ENCODE peak calls at places on chromosomes 1 and 21, in ten cellular contexts. One of them, this sample, is unnamed.

GRCh38 chr1:111656093-111657017 is 36.8 kb downstream of the RAP1A start:
- DNase-seq in transverse colon: peak; percentile 26
- DNase-seq in stomach: no peak
- DNase-seq in tibial nerve: no peak
- DNase-seq in body of pancreas: peak; percentile 25
- DNase-seq in K562: peak; percentile 41
- DNase-seq in adrenal gland: peak; percentile 58
- DNase-seq in heart left ventricle: no peak
- DNase-seq in endothelial cell of umbilical vein: peak; percentile 67
- DNase-seq in NB4: peak; percentile 81
- DNase-seq in this sample: peak; percentile 16

GRCh38 chr1:7150951-7151350 is 365.7 kb downstream of the CAMTA1 start:
- DNase-seq in heart left ventricle: no peak
- DNase-seq in K562: no peak
- DNase-seq in tibial nerve: no peak
- DNase-seq in stomach: no peak
- DNase-seq in adrenal gland: no peak
- DNase-seq in body of pancreas: no peak
- DNase-seq in endothelial cell of umbilical vein: no peak
- DNase-seq in NB4: no peak
- DNase-seq in transverse colon: no peak
- DNase-seq in this sample: no peak

GRCh38 chr21:17003221-17003620 is 509.6 kb upstream of the CXADR start:
- DNase-seq in transverse colon: no peak
- DNase-seq in tibial nerve: no peak
- DNase-seq in NB4: no peak
- DNase-seq in stomach: no peak
- DNase-seq in heart left ventricle: no peak
- DNase-seq in adrenal gland: no peak
- DNase-seq in body of pancreas: no peak
- DNase-seq in K562: no peak
- DNase-seq in endothelial cell of umbilical vein: no peak
- DNase-seq in this sample: no peak

GRCh38 chr1:169148472-169149252 is 42.2 kb downstream of the ATP1B1 start:
- DNase-seq in heart left ventricle: no peak
- DNase-seq in body of pancreas: peak; percentile 24
- DNase-seq in stomach: no peak
- DNase-seq in endothelial cell of umbilical vein: no peak
- DNase-seq in transverse colon: peak; percentile 23
- DNase-seq in K562: no peak
- DNase-seq in tibial nerve: no peak
- DNase-seq in NB4: no peak
- DNase-seq in adrenal gland: no peak
- DNase-seq in this sample: no peak

GRCh38 chr1:220726634-220727033 is 21.5 kb upstream of the MTARC2 start:
- DNase-seq in tibial nerve: no peak
- DNase-seq in endothelial cell of umbilical vein: no peak
- DNase-seq in NB4: no peak
- DNase-seq in body of pancreas: no peak
- DNase-seq in K562: peak; percentile 42
- DNase-seq in stomach: no peak
- DNase-seq in heart left ventricle: no peak
- DNase-seq in transverse colon: no peak
- DNase-seq in adrenal gland: no peak
- DNase-seq in this sample: no peak

GRCh38 chr1:14545422-14546025 is 53.0 kb upstream of the KAZN start:
- DNase-seq in endothelial cell of umbilical vein: no peak
- DNase-seq in NB4: no peak
- DNase-seq in body of pancreas: no peak
- DNase-seq in K562: no peak
- DNase-seq in tibial nerve: no peak
- DNase-seq in transverse colon: no peak
- DNase-seq in adrenal gland: no peak
- DNase-seq in heart left ventricle: no peak
- DNase-seq in stomach: no peak
- DNase-seq in this sample: no peak

GRCh38 chr1:210213335-210213734 is 19.3 kb upstream of the SERTAD4 start:
- DNase-seq in adrenal gland: no peak
- DNase-seq in K562: no peak
- DNase-seq in endothelial cell of umbilical vein: no peak
- DNase-seq in heart left ventricle: no peak
- DNase-seq in tibial nerve: no peak
- DNase-seq in stomach: no peak
- DNase-seq in body of pancreas: no peak
- DNase-seq in transverse colon: no peak
- DNase-seq in NB4: no peak
- DNase-seq in this sample: no peak

GRCh38 chr1:71785470-71785869 is 496.9 kb downstream of the NEGR1 start:
- DNase-seq in transverse colon: no peak
- DNase-seq in NB4: no peak
- DNase-seq in endothelial cell of umbilical vein: peak; percentile 39
- DNase-seq in heart left ventricle: no peak
- DNase-seq in adrenal gland: no peak
- DNase-seq in tibial nerve: no peak
- DNase-seq in stomach: no peak
- DNase-seq in K562: no peak
- DNase-seq in body of pancreas: peak; percentile 66
- DNase-seq in this sample: no peak

DNA sequence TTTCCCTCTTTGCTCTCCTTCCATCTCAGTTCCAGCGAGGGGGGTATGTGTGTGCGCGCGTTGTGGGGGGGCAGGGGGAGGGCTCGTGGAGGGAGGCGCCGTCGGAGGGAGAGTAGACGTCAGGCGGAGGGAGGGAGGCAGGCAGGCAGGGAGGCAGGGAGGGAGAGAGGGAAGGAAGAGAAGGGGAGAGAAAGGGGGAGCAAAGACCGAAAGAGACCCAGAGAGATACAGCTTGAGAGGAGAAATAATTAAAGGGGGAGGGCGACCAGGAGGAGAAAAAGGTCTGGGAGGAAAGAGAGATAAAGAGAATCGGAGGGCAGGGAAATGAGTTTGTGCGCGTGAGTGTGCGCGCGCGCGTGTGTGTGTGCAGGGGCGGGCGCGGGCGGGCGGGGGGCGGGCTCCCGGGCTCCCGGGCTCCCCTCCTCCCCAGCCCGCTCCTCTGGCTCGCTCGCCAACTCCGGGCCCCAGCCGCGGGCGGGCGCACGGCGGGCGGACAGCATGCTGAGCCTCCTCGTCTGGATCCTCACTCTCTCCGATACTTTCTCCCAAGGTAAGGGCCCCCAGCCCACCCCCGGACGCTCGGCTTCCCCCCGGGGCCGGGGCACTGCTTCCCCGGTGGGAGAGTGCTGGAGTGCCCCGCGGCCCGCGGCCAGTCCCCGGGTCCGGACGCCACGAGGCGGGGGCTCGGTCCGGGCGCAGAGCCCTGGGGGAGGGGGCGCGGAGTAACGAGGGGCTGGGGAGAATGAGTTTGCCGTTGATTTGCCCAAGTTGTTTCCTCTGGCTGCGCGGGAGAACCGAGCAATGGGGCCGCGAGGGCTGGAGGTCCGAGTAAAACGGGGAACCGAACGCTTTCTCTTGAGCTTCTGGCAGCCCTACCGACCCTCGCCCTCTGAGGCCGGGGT is at the start of gene KIRREL1:
- DNase-seq in NB4: peak; percentile 9
- DNase-seq in tibial nerve: peak; percentile 52
- DNase-seq in body of pancreas: peak; percentile 48
- DNase-seq in endothelial cell of umbilical vein: peak; percentile 74
- DNase-seq in heart left ventricle: peak; percentile 69
- DNase-seq in stomach: peak; percentile 30
- DNase-seq in adrenal gland: peak; percentile 62
- DNase-seq in K562: peak; percentile 22
- DNase-seq in transverse colon: peak; percentile 50
- DNase-seq in this sample: peak; percentile 55
- TF ChIP-seq POLR2A in NB4: no peak
- TF ChIP-seq POLR2A in tibial nerve: peak; percentile 55
- TF ChIP-seq POLR2A in body of pancreas: peak; percentile 37
- TF ChIP-seq POLR2A in endothelial cell of umbilical vein: peak; percentile 87
- TF ChIP-seq POLR2A in heart left ventricle: no peak
- TF ChIP-seq POLR2A in stomach: no peak
- TF ChIP-seq POLR2A in adrenal gland: peak; percentile 41
- TF ChIP-seq POLR2A in K562: no peak
- TF ChIP-seq POLR2A in transverse colon: no peak
- TF ChIP-seq POLR2A in this sample: peak; percentile 87

DNA sequence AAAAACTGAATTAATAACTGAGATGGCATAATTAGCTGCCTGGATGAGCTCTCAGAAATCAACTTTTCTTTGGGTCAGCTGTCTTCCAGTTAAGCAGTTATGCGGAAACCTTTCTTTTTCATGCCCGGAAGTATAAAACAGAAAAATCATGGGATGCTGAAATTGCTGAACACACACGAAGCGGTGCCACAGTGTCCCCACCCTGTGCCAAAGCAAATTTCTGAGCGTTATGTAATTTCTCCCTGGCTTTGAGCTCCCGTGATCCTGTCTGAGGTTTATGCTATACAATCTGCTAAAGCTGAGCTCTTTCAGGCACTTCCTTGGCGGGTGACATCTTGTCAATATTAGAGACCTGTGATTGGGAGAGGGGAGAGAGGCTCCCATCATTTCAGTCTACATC is 201.6 kb downstream of the ROR1 start:
- DNase-seq in K562: no peak
- DNase-seq in endothelial cell of umbilical vein: no peak
- DNase-seq in stomach: no peak
- DNase-seq in transverse colon: no peak
- DNase-seq in NB4: no peak
- DNase-seq in body of pancreas: no peak
- DNase-seq in adrenal gland: no peak
- DNase-seq in heart left ventricle: no peak
- DNase-seq in tibial nerve: no peak
- DNase-seq in this sample: no peak
- TF ChIP-seq POLR2A in K562: no peak
- TF ChIP-seq POLR2A in endothelial cell of umbilical vein: no peak
- TF ChIP-seq POLR2A in stomach: no peak
- TF ChIP-seq POLR2A in transverse colon: no peak
- TF ChIP-seq POLR2A in NB4: no peak
- TF ChIP-seq POLR2A in body of pancreas: no peak
- TF ChIP-seq POLR2A in adrenal gland: no peak
- TF ChIP-seq POLR2A in heart left ventricle: no peak
- TF ChIP-seq POLR2A in tibial nerve: no peak
- TF ChIP-seq POLR2A in this sample: no peak

GRCh38 chr21:26846036-26846931 is 1.1 kb upstream of the ADAMTS1 start:
- DNase-seq in body of pancreas: peak; percentile 61
- DNase-seq in NB4: no peak
- DNase-seq in tibial nerve: peak; percentile 80
- DNase-seq in adrenal gland: peak; percentile 70
- DNase-seq in K562: no peak
- DNase-seq in endothelial cell of umbilical vein: peak; percentile 59
- DNase-seq in transverse colon: peak; percentile 63
- DNase-seq in stomach: peak; percentile 56
- DNase-seq in heart left ventricle: peak; percentile 93
- DNase-seq in this sample: peak; percentile 73
- TF ChIP-seq POLR2A in body of pancreas: peak; percentile 73
- TF ChIP-seq POLR2A in NB4: no peak
- TF ChIP-seq POLR2A in tibial nerve: peak; percentile 88
- TF ChIP-seq POLR2A in adrenal gland: peak; percentile 34
- TF ChIP-seq POLR2A in K562: no peak
- TF ChIP-seq POLR2A in endothelial cell of umbilical vein: peak; percentile 42
- TF ChIP-seq POLR2A in transverse colon: peak; percentile 58
- TF ChIP-seq POLR2A in stomach: no peak
- TF ChIP-seq POLR2A in heart left ventricle: peak; percentile 76
- TF ChIP-seq POLR2A in this sample: peak; percentile 69

GRCh38 chr1:153932593-153933131 is 9.9 kb upstream of the GATAD2B start:
- DNase-seq in heart left ventricle: no peak
- DNase-seq in stomach: no peak
- DNase-seq in transverse colon: no peak
- DNase-seq in adrenal gland: no peak
- DNase-seq in K562: no peak
- DNase-seq in endothelial cell of umbilical vein: no peak
- DNase-seq in NB4: no peak
- DNase-seq in tibial nerve: no peak
- DNase-seq in body of pancreas: no peak
- DNase-seq in this sample: no peak
- TF ChIP-seq POLR2A in heart left ventricle: no peak
- TF ChIP-seq POLR2A in stomach: no peak
- TF ChIP-seq POLR2A in transverse colon: no peak
- TF ChIP-seq POLR2A in adrenal gland: no peak
- TF ChIP-seq POLR2A in K562: no peak
- TF ChIP-seq POLR2A in endothelial cell of umbilical vein: no peak
- TF ChIP-seq POLR2A in NB4: no peak
- TF ChIP-seq POLR2A in tibial nerve: no peak
- TF ChIP-seq POLR2A in body of pancreas: no peak
- TF ChIP-seq POLR2A in this sample: no peak

GRCh38 chr1:40450491-40451237 is 388 bp downstream of the ZFP69B start:
- DNase-seq in heart left ventricle: peak; percentile 23
- DNase-seq in NB4: peak; percentile 80
- DNase-seq in endothelial cell of umbilical vein: peak; percentile 67
- DNase-seq in K562: peak; percentile 71
- DNase-seq in stomach: peak; percentile 31
- DNase-seq in body of pancreas: peak; percentile 31
- DNase-seq in tibial nerve: no peak
- DNase-seq in adrenal gland: peak; percentile 22
- DNase-seq in transverse colon: peak; percentile 33
- DNase-seq in this sample: peak; percentile 40

GRCh38 chr1:40454873-40455272 is 4.6 kb downstream of the ZFP69B start:
- DNase-seq in adrenal gland: no peak
- DNase-seq in heart left ventricle: no peak
- DNase-seq in NB4: no peak
- DNase-seq in body of pancreas: no peak
- DNase-seq in K562: no peak
- DNase-seq in transverse colon: no peak
- DNase-seq in stomach: no peak
- DNase-seq in endothelial cell of umbilical vein: no peak
- DNase-seq in tibial nerve: no peak
- DNase-seq in this sample: no peak

GRCh38 chr1:40451238-40451585 is 936 bp downstream of the ZFP69B start:
- DNase-seq in body of pancreas: no peak
- DNase-seq in heart left ventricle: no peak
- DNase-seq in adrenal gland: no peak
- DNase-seq in K562: no peak
- DNase-seq in NB4: no peak
- DNase-seq in stomach: no peak
- DNase-seq in transverse colon: no peak
- DNase-seq in endothelial cell of umbilical vein: no peak
- DNase-seq in tibial nerve: no peak
- DNase-seq in this sample: no peak

GRCh38 chr1:40449684-40450490 is at the start of gene ZFP69B:
- DNase-seq in stomach: peak; percentile 92
- DNase-seq in tibial nerve: peak; percentile 71
- DNase-seq in endothelial cell of umbilical vein: peak; percentile 94
- DNase-seq in transverse colon: peak; percentile 93
- DNase-seq in NB4: peak; percentile 92
- DNase-seq in K562: peak; percentile 98
- DNase-seq in heart left ventricle: peak; percentile 93
- DNase-seq in adrenal gland: peak; percentile 91
- DNase-seq in body of pancreas: peak; percentile 92
- DNase-seq in this sample: peak; percentile 99
- TF ChIP-seq POLR2A in stomach: no peak
- TF ChIP-seq POLR2A in tibial nerve: peak; percentile 23
- TF ChIP-seq POLR2A in endothelial cell of umbilical vein: peak; percentile 64
- TF ChIP-seq POLR2A in transverse colon: peak; percentile 47
- TF ChIP-seq POLR2A in NB4: peak; percentile 79
- TF ChIP-seq POLR2A in K562: peak; percentile 81
- TF ChIP-seq POLR2A in heart left ventricle: peak; percentile 66
- TF ChIP-seq POLR2A in adrenal gland: peak; percentile 72
- TF ChIP-seq POLR2A in body of pancreas: peak; percentile 65
- TF ChIP-seq POLR2A in this sample: peak; percentile 80